ENCODE peak calls at places on chromosomes 1 and 21, in seven cellular contexts. M is bronchial epithelial cell, K is body of pancreas, H is IMR-90, V is HL-60, P is NB4, T is heart left ventricle. B is an unnamed sample.

GRCh38 chr1:64490204-64490818 is 20.4 kb downstream of the CACHD1 start:
- DNase-seq in H (no peak), T (no peak), P (no peak), V (no peak), M (no peak), K (no peak), B (no peak)

GRCh38 chr1:206105612-206106011 is 11.6 kb downstream of the AVPR1B start:
- DNase-seq in H (no peak), P (no peak), T (no peak), V (no peak), K (no peak), M (peak), B (peak)

GRCh38 chr1:173529106-173529505 is 52.0 kb downstream of the PRDX6 start:
- DNase-seq in M (no peak), T (no peak), P (no peak), H (no peak), K (no peak), V (no peak), B (no peak)

GRCh38 chr1:9874959-9875635 is 35.0 kb downstream of the CTNNBIP1 start:
- DNase-seq in T (peak), M (peak), P (peak), K (peak), H (peak), V (peak), B (peak)

GRCh38 chr1:242787968-242788367 is 263.5 kb upstream of the PLD5 start:
- DNase-seq in V (no peak), M (no peak), P (no peak), K (no peak), T (no peak), H (no peak), B (no peak)

GRCh38 chr1:98221926-98222325 is 301.1 kb upstream of the DPYD start:
- DNase-seq in H (no peak), P (no peak), K (no peak), V (no peak), M (peak), T (no peak), B (no peak)

GRCh38 chr1:146046664-146047063 is 25.1 kb upstream of the HJV start:
- DNase-seq in M (no peak), T (no peak), K (no peak), H (no peak), P (no peak), V (no peak), B (no peak)

GRCh38 chr1:24020032-24020431 is 39.9 kb upstream of the SRSF10 start:
- DNase-seq in H (peak), T (no peak), P (no peak), M (no peak), V (no peak), K (no peak), B (no peak)

GRCh38 chr1:209820986-209821385 is 6.8 kb upstream of the UTP25 start:
- DNase-seq in H (no peak), T (no peak), M (peak), K (no peak), P (no peak), V (no peak), B (peak)

GRCh38 chr1:84462118-84462517 is 16.9 kb upstream of the RPF1 start:
- DNase-seq in V (no peak), H (no peak), K (no peak), P (peak), M (no peak), T (no peak), B (no peak)

GRCh38 chr1:172932981-172933380 is 117.8 kb downstream of the TNFSF18 start:
- DNase-seq in T (no peak), V (no peak), H (no peak), M (no peak), K (no peak), P (no peak), B (no peak)

GRCh38 chr1:176603696-176604095 is 140.7 kb downstream of the PAPPA2 start:
- DNase-seq in H (no peak), P (no peak), M (no peak), K (no peak), T (no peak), V (no peak), B (no peak)

GRCh38 chr1:147673401-147673800 is 3.1 kb upstream of the ACP6 start:
- DNase-seq in K (no peak), M (no peak), V (no peak), P (no peak), T (no peak), H (peak), B (no peak)

GRCh38 chr1:25958475-25958874 is 39.4 kb downstream of the PAFAH2 start:
- DNase-seq in H (peak), K (no peak), T (no peak), P (peak), M (peak), V (no peak), B (peak)

GRCh38 chr21:42614811-42615342 is 38.5 kb upstream of the PDE9A start:
- DNase-seq in H (no peak), V (peak), T (no peak), M (peak), K (peak), P (peak), B (peak)

GRCh38 chr1:62905309-62905708 is 121.4 kb downstream of the ATG4C start:
- DNase-seq in K (no peak), T (no peak), M (no peak), P (no peak), V (no peak), H (no peak), B (peak)

GRCh38 chr1:162626089-162626488 is 6.2 kb upstream of the DDR2 start:
- DNase-seq in H (peak), K (no peak), P (no peak), T (no peak), M (no peak), V (no peak), B (no peak)

DNA sequence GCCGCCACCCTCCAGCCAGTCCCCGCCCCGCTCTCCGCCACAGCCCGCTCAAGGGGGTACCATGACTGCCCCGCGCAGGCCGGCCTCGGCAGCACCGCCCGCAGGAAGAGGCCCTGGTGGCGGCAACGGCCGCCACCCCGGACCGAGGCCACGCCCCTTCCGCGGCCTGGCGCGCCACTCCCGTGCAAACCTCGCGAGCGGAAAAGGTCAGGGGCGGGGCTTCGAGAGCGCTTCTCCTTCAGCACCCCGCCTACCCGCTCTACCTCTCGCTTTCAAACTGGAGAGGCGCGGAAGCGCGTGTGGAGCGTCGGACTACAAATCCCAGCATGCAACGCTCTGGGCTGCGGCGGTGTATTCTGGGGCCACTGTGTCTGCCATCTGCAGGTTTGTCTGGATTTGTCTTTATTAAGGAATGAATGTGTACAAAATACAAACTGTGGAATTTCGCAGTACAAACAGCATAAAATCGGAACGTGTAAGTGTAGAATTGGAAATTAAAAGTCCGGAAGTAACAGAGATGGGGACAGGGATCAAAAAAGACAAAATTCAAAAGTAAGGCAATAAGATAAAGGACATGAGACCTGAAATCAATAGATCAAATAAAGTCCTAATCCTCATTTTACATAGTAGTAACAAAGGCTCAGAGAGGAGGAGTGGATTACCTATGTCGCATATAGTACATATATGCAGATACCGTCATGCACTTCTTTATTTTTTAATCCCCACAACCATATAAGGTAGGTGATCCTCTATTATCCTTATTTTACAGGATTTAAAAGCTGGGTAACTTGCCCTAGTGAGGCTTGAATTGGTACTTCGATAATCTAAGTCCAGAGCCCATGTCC is 464 bp upstream of the ADSS2 start:
- DNase-seq in T (peak), M (peak), V (peak), P (peak), H (peak), K (peak), B (peak)
- H3K4me3 ChIP-seq in T (peak), M (peak), V (peak), P (peak), H (peak), K (peak), B (peak)

GRCh38 chr1:221655766-221656305 is 86.1 kb downstream of the DUSP10 start:
- DNase-seq in T (no peak), M (no peak), K (no peak), V (no peak), H (no peak), P (no peak), B (no peak)
- TF ChIP-seq CTCF in T (no peak), M (no peak), K (no peak), V (no peak), H (no peak), P (no peak), B (no peak)

GRCh38 chr1:167066333-167067122 is 23.6 kb downstream of the GPA33 start:
- DNase-seq in T (peak), P (peak), H (peak), V (peak), K (peak), M (peak), B (peak)
- H3K4me3 ChIP-seq in T (peak), P (no peak), H (peak), V (no peak), K (no peak), M (peak), B (peak)

GRCh38 chr1:27367160-27367650 is 444 bp upstream of the MAP3K6 start:
- DNase-seq in T (no peak), K (no peak), M (no peak), P (no peak), V (no peak), H (no peak), B (no peak)

GRCh38 chr1:27365372-27366112 is 1.2 kb downstream of the MAP3K6 start:
- DNase-seq in H (peak), T (peak), K (peak), P (peak), M (peak), V (peak), B (peak)

GRCh38 chr1:27364696-27365371 is 1.9 kb downstream of the MAP3K6 start:
- DNase-seq in P (peak), V (no peak), M (no peak), K (no peak), T (no peak), H (no peak), B (no peak)

GRCh38 chr1:27366113-27366410 is 699 bp downstream of the MAP3K6 start:
- DNase-seq in H (peak), T (peak), P (peak), V (peak), K (peak), M (peak), B (peak)

DNA sequence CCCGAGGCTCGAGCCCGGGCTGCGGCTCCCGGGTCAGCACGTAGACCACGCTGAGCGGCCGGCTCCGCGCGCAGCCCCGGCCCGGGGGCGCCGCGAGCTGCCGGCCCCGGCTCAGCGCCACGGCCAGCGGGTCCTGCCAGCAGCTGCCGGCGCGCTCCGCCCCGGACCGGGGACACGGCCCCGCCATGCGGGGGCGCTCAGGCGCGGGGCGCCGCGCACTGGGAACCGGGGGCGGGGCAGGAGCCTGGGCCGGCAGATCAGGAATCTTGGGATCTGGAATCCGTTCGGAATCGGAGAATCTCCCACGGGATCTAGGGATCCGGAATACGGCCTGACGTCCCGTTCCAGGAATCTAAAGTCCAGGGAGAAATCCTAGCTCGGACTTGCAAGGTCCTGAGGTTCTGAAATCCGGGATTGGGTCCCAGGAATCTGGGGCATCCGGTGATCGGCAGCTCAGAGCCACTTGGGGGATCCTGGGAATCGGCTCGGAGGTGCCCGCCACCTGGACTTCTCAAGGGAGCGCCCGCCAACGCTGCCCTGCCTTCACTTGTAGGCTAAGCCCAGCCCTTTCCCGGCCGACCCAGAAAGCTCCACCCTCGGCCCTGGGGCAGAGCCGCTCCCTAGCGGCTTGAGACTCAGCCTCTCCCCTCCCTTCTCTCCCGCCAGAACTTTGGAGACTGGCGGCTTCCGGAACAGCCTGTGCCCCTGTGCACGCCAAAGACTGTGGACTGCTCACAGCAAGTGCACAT is at the start of gene MAP3K6:
- DNase-seq in K (peak), P (peak), M (peak), T (peak), H (peak), V (no peak), B (peak)
- TF ChIP-seq CTCF in K (peak), P (peak), M (peak), T (peak), H (peak), V (no peak), B (peak)

DNA sequence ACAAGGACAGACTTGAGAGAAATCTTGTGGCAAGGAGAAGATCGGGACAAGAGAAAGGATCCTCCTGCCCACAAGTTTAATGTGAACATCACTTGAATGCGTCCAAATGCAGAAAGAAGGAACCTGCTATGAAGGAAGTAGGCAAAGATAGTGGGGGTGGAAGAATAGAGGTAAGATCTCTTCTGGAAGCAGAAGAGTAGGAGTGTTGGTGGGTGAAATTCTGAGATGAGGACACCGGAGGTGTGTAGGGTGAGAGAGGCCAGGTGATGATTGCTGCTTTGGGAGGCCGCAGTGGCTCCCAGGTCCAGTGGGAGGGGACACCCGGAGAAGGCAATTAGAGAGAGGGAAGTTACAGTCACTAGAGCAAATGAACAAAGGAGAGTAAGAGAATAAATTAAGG is 6.8 kb downstream of the RYR2 start:
- DNase-seq in M (no peak), H (no peak), T (no peak), P (no peak), V (no peak), K (no peak), B (no peak)
- H3K4me3 ChIP-seq in M (no peak), H (no peak), T (peak), P (no peak), V (no peak), K (no peak), B (no peak)

GRCh38 chr1:224503161-224504118 is 68.8 kb upstream of the WDR26 start:
- DNase-seq in T (peak), H (peak), V (peak), K (peak), P (peak), M (peak), B (peak)
- TF ChIP-seq CTCF in T (peak), H (no peak), V (no peak), K (no peak), P (peak), M (peak), B (peak)

GRCh38 chr1:67561704-67562113 is 123.3 kb upstream of the GADD45A start:
- DNase-seq in K (peak), P (peak), T (peak), V (peak), H (peak), M (peak), B (peak)

GRCh38 chr1:67560580-67561285 is 124.3 kb upstream of the GADD45A start:
- DNase-seq in M (no peak), P (no peak), T (no peak), K (no peak), V (peak), H (peak), B (peak)

GRCh38 chr1:67557731-67558448 is 127.1 kb upstream of the GADD45A start:
- DNase-seq in V (peak), T (no peak), M (no peak), H (no peak), P (peak), K (no peak), B (no peak)

GRCh38 chr1:67558449-67559193 is 126.4 kb upstream of the GADD45A start:
- DNase-seq in H (no peak), K (no peak), T (no peak), M (no peak), P (no peak), V (no peak), B (no peak)

GRCh38 chr1:67559222-67559700 is 125.7 kb upstream of the GADD45A start:
- DNase-seq in H (peak), P (no peak), T (peak), K (no peak), V (no peak), M (no peak), B (peak)
- H3K4me3 ChIP-seq in H (peak), P (no peak), T (peak), K (no peak), V (no peak), M (no peak), B (no peak)

GRCh38 chr1:246162560-246162959 is 344.5 kb downstream of the SMYD3 start:
- DNase-seq in T (no peak), V (no peak), H (no peak), K (no peak), M (peak), P (no peak), B (peak)
- TF ChIP-seq CTCF in T (no peak), V (no peak), H (no peak), K (no peak), M (no peak), P (no peak), B (no peak)

DNA sequence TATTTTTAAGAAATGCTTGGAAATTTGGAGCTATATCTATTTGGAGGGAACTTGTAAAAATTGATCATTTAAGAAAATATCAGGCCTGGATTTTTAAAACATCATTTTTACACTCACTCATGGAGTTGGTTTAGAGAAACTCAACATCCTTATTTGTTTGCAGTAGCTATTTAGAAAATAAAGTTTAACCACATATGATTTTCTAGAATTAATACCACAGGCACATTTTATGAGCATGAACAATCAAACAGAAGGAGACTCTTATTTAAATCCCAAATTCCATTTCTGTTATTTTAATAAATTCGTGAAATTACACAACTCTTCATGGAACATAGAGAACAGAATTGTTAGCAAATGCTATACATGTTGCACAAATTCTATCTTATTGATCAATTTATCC is 3.2 kb downstream of the CDKN2C start:
- DNase-seq in T (no peak), V (no peak), M (no peak), H (no peak), P (no peak), K (no peak), B (no peak)
- H3K4me3 ChIP-seq in T (peak), V (no peak), M (no peak), H (no peak), P (no peak), K (no peak), B (no peak)